ENCODE peak calls at places on chromosomes 2 and 18, in four cellular contexts. M is mesothelial cell of epicardium, Y is endothelial cell, F is HL-60. G is an unnamed sample.

GRCh38 chr18:28115149-28115550 is 61.8 kb downstream of the CDH2 start:
- DNase-seq in Y (no peak), M (no peak), F (no peak), G (no peak)

GRCh38 chr2:234306426-234307173 is 190.3 kb downstream of the ARL4C start:
- DNase-seq in M (peak), Y (no peak), F (no peak), G (no peak)

GRCh38 chr18:50061876-50062517 is 132.9 kb downstream of the MYO5B start:
- DNase-seq in Y (no peak), M (no peak), F (no peak), G (no peak)

GRCh38 chr2:19710230-19710629 is 191.6 kb downstream of the TTC32 start:
- DNase-seq in F (no peak), M (no peak), Y (no peak), G (no peak)

GRCh38 chr2:178928077-178928476 is 120.9 kb upstream of the TTN start:
- DNase-seq in F (no peak), Y (no peak), M (no peak), G (no peak)

GRCh38 chr2:18829976-18830375 is 240.6 kb upstream of the NT5C1B start:
- DNase-seq in F (no peak), Y (no peak), M (no peak), G (no peak)

GRCh38 chr2:46383784-46384456 is 86.7 kb downstream of the EPAS1 start:
- DNase-seq in M (no peak), F (no peak), Y (no peak), G (no peak)

GRCh38 chr18:22998336-22998735 is 65.2 kb downstream of the RBBP8 start:
- DNase-seq in M (no peak), F (no peak), Y (no peak), G (no peak)

GRCh38 chr2:168312036-168312822 is 64.8 kb upstream of the STK39 start:
- DNase-seq in Y (no peak), M (no peak), F (no peak), G (no peak)

GRCh38 chr2:233395687-233396086 is 41.4 kb downstream of the DGKD start:
- DNase-seq in M (no peak), F (no peak), Y (no peak), G (no peak)

GRCh38 chr2:160608525-160609085 is 115.0 kb upstream of the RBMS1 start:
- DNase-seq in Y (no peak), M (no peak), F (no peak), G (no peak)

GRCh38 chr2:209629622-209630021 is 142.0 kb upstream of the UNC80 start:
- DNase-seq in Y (no peak), M (no peak), F (no peak), G (no peak)

GRCh38 chr2:67076265-67076664 is 320.9 kb upstream of the ETAA1 start:
- DNase-seq in Y (no peak), F (no peak), M (no peak), G (no peak)

GRCh38 chr18:57793630-57793986 is 9.5 kb downstream of the ATP8B1 start:
- DNase-seq in Y (no peak), F (no peak), M (no peak), G (no peak)

GRCh38 chr18:2104620-2105462 is 466.5 kb downstream of the METTL4 start:
- DNase-seq in F (peak), Y (peak), M (peak), G (peak)

GRCh38 chr18:54947115-54947514 is 12.1 kb downstream of the CCDC68 start:
- DNase-seq in Y (no peak), F (no peak), M (no peak), G (no peak)

GRCh38 chr2:238706673-238707072 is 141.2 kb upstream of the TWIST2 start:
- DNase-seq in Y (no peak), M (no peak), F (no peak), G (no peak)

GRCh38 chr2:237171396-237171795 is 85.7 kb downstream of the COPS8 start:
- DNase-seq in F (no peak), M (no peak), Y (no peak), G (no peak)

GRCh38 chr2:213216461-213216860 is 65.0 kb upstream of the IKZF2 start:
- DNase-seq in F (no peak), M (no peak), Y (no peak), G (no peak)

GRCh38 chr2:213224366-213224765 is 59.9 kb upstream of the SPAG16 start:
- DNase-seq in F (no peak), M (no peak), Y (no peak), G (no peak)

GRCh38 chr2:213221962-213222361 is 62.3 kb upstream of the SPAG16 start:
- DNase-seq in Y (no peak), F (no peak), M (no peak), G (no peak)

GRCh38 chr2:213219816-213220215 is 64.4 kb upstream of the SPAG16 start:
- DNase-seq in F (no peak), M (no peak), Y (no peak), G (no peak)

GRCh38 chr2:213220967-213221603 is 63.2 kb upstream of the SPAG16 start:
- DNase-seq in F (no peak), Y (no peak), M (no peak), G (no peak)
- TF ChIP-seq CTCF in F (no peak), Y (no peak), M (no peak), G (no peak)

GRCh38 chr2:159071190-159071915 is 102.9 kb downstream of the TANC1 start:
- DNase-seq in F (no peak), Y (no peak), M (no peak), G (no peak)
- TF ChIP-seq CTCF in F (no peak), Y (peak), M (peak), G (no peak)

GRCh38 chr2:143078106-143078505 is 51.1 kb upstream of the ARHGAP15 start:
- DNase-seq in Y (no peak), F (no peak), M (no peak), G (no peak)
- TF ChIP-seq CTCF in Y (no peak), F (no peak), M (no peak), G (no peak)

GRCh38 chr2:174033163-174033550 is 68.0 kb upstream of the SP3 start:
- DNase-seq in F (no peak), Y (no peak), M (no peak), G (no peak)

GRCh38 chr2:174036825-174037224 is 71.7 kb upstream of the SP3 start:
- DNase-seq in Y (no peak), M (no peak), F (no peak), G (no peak)

GRCh38 chr2:174038472-174038871 is 73.3 kb upstream of the SP3 start:
- DNase-seq in M (no peak), F (peak), Y (no peak), G (no peak)

GRCh38 chr2:174035117-174035516 is 69.9 kb upstream of the SP3 start:
- DNase-seq in Y (no peak), F (no peak), M (no peak), G (no peak)

GRCh38 chr2:174035981-174036742 is 71.0 kb upstream of the SP3 start:
- DNase-seq in F (no peak), Y (no peak), M (no peak), G (no peak)
- TF ChIP-seq CTCF in F (no peak), Y (peak), M (peak), G (no peak)

GRCh38 chr2:207221731-207222130 is 56.0 kb upstream of the KLF7 start:
- DNase-seq in M (no peak), Y (no peak), F (no peak), G (no peak)

GRCh38 chr2:207225773-207226172 is 60.0 kb upstream of the KLF7 start:
- DNase-seq in F (no peak), M (no peak), Y (no peak), G (no peak)

GRCh38 chr2:207224814-207225482 is 59.2 kb upstream of the KLF7 start:
- DNase-seq in Y (no peak), M (no peak), F (no peak), G (no peak)

GRCh38 chr2:207224391-207224790 is 58.6 kb upstream of the KLF7 start:
- DNase-seq in Y (no peak), F (no peak), M (no peak), G (no peak)

DNA sequence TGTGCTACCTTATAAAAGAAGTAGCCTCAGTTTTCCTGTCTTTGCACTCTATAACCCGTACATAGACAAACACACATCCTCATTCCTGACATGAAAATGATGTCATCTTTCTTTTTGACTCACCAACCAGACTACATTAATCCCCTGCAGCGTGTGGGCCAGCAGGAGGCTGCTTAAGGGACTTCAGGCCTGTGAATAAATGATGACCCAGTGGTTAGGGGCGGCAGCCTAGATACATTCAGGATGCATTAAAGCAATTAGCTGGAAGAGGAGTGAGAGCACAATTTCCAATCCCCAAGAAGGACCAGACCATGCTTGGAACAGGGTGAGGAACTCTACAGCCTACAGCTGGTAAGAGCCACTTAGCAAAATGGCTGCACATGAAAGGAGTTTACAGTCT is 57.3 kb upstream of the KLF7 start:
- DNase-seq in F (no peak), M (no peak), Y (no peak), G (no peak)
- TF ChIP-seq CTCF in F (no peak), M (no peak), Y (no peak), G (no peak)

DNA sequence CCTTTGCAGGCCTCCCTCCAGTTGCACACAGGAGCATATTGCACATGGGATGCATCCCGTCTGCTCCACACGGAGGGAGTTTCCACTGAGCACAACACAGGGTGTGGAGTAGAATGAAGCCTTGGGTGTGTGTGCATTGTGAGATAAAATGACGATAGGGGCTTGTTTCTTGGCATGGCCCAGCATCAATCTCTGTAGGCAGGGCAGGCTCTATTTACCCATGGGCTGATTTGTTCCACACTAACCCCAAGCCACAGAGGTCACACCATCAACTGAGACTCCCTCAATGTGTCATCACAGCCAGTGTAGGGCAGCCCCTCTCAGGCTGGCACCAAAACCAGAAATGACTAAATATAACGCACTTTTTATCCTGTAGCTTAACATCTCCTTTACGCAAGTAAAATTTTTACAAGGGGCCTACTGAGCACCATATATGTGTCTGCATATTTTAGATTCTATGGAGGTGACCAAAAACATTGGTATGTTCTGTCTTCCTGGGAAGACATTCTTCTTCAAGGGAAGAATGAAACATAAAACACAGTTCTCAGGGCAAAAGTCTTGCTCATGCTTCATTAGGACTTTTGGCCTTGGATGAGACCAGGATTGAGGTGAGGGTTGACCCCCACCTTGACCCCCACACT is 2.7 kb upstream of the GKN1 start:
- DNase-seq in Y (no peak), M (no peak), F (no peak), G (no peak)
- TF ChIP-seq CTCF in Y (no peak), M (no peak), F (no peak), G (no peak)

DNA sequence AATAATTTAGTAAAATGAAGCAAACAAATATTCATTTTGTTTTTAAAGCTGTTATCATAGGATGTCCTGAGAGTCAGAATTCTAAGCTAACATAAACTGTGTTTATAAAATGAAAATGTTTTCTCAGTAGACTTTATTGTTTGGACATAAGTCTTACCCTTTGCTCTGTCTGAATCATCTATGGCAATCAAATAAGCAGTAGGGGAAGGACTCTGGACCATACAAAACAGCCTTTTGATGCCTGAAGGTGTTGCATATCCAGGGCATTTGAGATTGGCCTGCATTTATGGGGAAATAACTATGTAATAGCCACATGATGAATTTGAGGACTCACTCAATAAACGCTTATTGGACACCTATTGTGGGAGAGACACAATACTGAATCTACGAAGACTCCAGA is 123.0 kb upstream of the ATP5MC3 start:
- DNase-seq in F (no peak), M (no peak), Y (no peak), G (no peak)
- TF ChIP-seq CTCF in F (no peak), M (no peak), Y (no peak), G (no peak)

GRCh38 chr2:30410217-30410616 is 36.8 kb upstream of the LCLAT1 start:
- DNase-seq in Y (no peak), M (no peak), F (no peak), G (no peak)

GRCh38 chr2:30406853-30407252 is 40.2 kb upstream of the LCLAT1 start:
- DNase-seq in Y (no peak), F (no peak), M (no peak), G (no peak)

GRCh38 chr2:30405266-30405592 is 41.8 kb upstream of the LCLAT1 start:
- DNase-seq in F (no peak), M (no peak), Y (no peak), G (no peak)

GRCh38 chr2:30412392-30413321 is 34.4 kb upstream of the LCLAT1 start:
- DNase-seq in F (no peak), M (no peak), Y (no peak), G (no peak)

DNA sequence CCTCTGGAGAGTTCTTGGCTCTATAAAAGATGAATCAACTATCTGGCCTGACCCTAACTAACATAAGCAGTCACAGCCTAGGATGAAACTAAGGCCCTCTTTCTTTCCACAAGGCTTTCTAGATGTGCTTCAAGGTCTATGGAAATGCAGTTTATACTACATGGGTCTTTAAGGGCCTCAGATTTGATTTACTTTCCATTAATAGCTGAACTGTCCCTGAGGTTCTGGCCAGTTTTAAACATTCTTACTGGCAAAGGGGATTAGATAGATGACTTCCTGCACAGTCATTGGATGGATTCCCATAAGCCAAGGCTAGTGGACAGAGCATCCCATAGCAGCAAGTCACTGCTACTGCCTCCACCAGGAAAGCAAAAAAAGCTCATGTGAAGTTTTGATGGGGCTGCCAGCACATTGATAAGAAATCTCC is 38.1 kb upstream of the LCLAT1 start:
- DNase-seq in Y (no peak), F (no peak), M (no peak), G (no peak)
- TF ChIP-seq CTCF in Y (no peak), F (no peak), M (no peak), G (no peak)